ENCODE peak calls at places on chromosomes 5 and 9, in seven cellular contexts. G is BJ; J is effector memory CD4-positive, alpha-beta T cell; L is NCI-H1105; T is small intestine; W is stimulated activated CD4-positive, alpha-beta T cell treated with anti-CD3 and anti-CD28 coated beads, Interleukin-4, amount 100 ng/mL, for 48 hours; K is effector memory CD8-positive, alpha-beta T cell. C is an unnamed sample.
A peak's percentile ranks its signal among the peaks of the same experiment; 100 is the strongest.

GRCh38 chr9:79572032-79572890 is 496 bp downstream of the TLE4 start:
- DNase-seq in K (no peak), W (no peak), J (peak; percentile 52), L (peak; percentile 18), T (peak; percentile 28), G (no peak), C (peak; percentile 55)

GRCh38 chr5:157431544-157432200 is 28.3 kb upstream of the NIPAL4 start:
- DNase-seq in K (peak; percentile 15), L (peak; percentile 9), W (peak; percentile 12), G (peak; percentile 31), T (peak; percentile 64), J (peak; percentile 7), C (peak; percentile 14)

GRCh38 chr5:95623706-95624105 is 3.8 kb downstream of the GPR150 start:
- DNase-seq in G (no peak), J (no peak), L (no peak), W (no peak), T (no peak), K (no peak), C (no peak)

GRCh38 chr9:131112374-131113159 is 12.8 kb upstream of the NUP214 start:
- DNase-seq in T (no peak), J (no peak), K (no peak), L (no peak), G (no peak), W (no peak), C (no peak)

GRCh38 chr9:15306068-15306756 is 804 bp downstream of the TTC39B start:
- DNase-seq in T (peak; percentile 84), L (peak; percentile 96), G (no peak), K (peak; percentile 29), W (no peak), J (no peak), C (peak; percentile 85)

GRCh38 chr9:136969774-136970173 is 7.5 kb upstream of the PTGDS start:
- DNase-seq in K (no peak), G (no peak), L (no peak), J (no peak), T (no peak), W (no peak), C (no peak)

GRCh38 chr9:21516796-21517195 is 34.7 kb upstream of the IFNE start:
- DNase-seq in T (no peak), K (no peak), L (no peak), W (no peak), G (no peak), J (no peak), C (no peak)

GRCh38 chr9:125428515-125429467 is 167.2 kb downstream of the GAPVD1 start:
- DNase-seq in G (no peak), L (no peak), J (no peak), K (no peak), W (no peak), T (no peak), C (no peak)

C was measured in ELF-1.